ENCODE peak calls at places on chromosomes 6 and 20, in ten cellular contexts. P, Y, V, R, C, A, T, S, G and W are unnamed samples.

GRCh38 chr6:33197431-33198048 is 2.9 kb downstream of the RXRB start:
- DNase-seq in C (peak), T (peak), P (no peak), G (peak), Y (no peak), V (peak), S (peak), A (peak), R (peak), W (no peak)

GRCh38 chr6:52611833-52612232 is 35.0 kb upstream of the TRAM2 start:
- DNase-seq in G (no peak), P (no peak), C (no peak), R (no peak), S (no peak), V (no peak), Y (no peak), T (no peak), A (no peak), W (no peak)

GRCh38 chr20:34045930-34046329 is 52.2 kb downstream of the RALY start:
- DNase-seq in V (no peak), Y (no peak), R (no peak), G (no peak), T (no peak), A (no peak), C (no peak), S (no peak), P (no peak), W (no peak)

GRCh38 chr6:79167931-79168694 is 66.4 kb downstream of the HMGN3 start:
- DNase-seq in C (no peak), T (no peak), V (no peak), A (no peak), G (no peak), P (no peak), Y (no peak), S (no peak), R (no peak), W (no peak)

GRCh38 chr6:124260337-124260736 is 456.7 kb downstream of the NKAIN2 start:
- DNase-seq in G (no peak), T (no peak), Y (no peak), V (no peak), P (no peak), R (no peak), C (no peak), A (no peak), S (no peak), W (no peak)

GRCh38 chr20:37727247-37727956 is 33.6 kb downstream of the CTNNBL1 start:
- DNase-seq in G (no peak), T (no peak), C (no peak), P (no peak), A (no peak), V (no peak), R (no peak), S (no peak), Y (no peak), W (no peak)

GRCh38 chr6:105537981-105538578 is 135.2 kb upstream of the PREP start:
- DNase-seq in T (no peak), S (no peak), C (no peak), G (no peak), A (no peak), V (no peak), P (no peak), Y (no peak), R (no peak), W (no peak)

GRCh38 chr20:33465536-33466302 is 22.2 kb upstream of the SNTA1 start:
- DNase-seq in V (no peak), S (no peak), R (no peak), C (no peak), T (no peak), G (no peak), A (no peak), Y (no peak), P (no peak), W (no peak)

GRCh38 chr6:46584586-46584985 is 68.0 kb downstream of the CYP39A1 start:
- DNase-seq in T (no peak), S (no peak), G (no peak), R (no peak), C (no peak), P (no peak), A (no peak), V (no peak), Y (no peak), W (no peak)

GRCh38 chr20:12808006-12808567 is 200.7 kb upstream of the SPTLC3 start:
- DNase-seq in R (no peak), Y (no peak), C (no peak), V (no peak), S (no peak), A (no peak), G (no peak), T (no peak), P (no peak), W (no peak)

GRCh38 chr6:164370773-164371172 is 938.6 kb downstream of the C6orf118 start:
- DNase-seq in S (no peak), A (no peak), G (no peak), P (no peak), T (no peak), Y (no peak), C (no peak), V (no peak), R (no peak), W (no peak)

GRCh38 chr6:108193120-108193519 is 27.3 kb downstream of the NR2E1 start:
- DNase-seq in P (no peak), G (no peak), Y (no peak), T (no peak), R (no peak), S (no peak), V (no peak), A (no peak), C (no peak), W (no peak)

GRCh38 chr6:44662461-44663121 is 275.1 kb downstream of the CDC5L start:
- DNase-seq in A (no peak), T (peak), C (no peak), R (no peak), P (no peak), G (no peak), Y (no peak), V (no peak), S (no peak), W (no peak)

GRCh38 chr6:25462235-25462897 is 183.2 kb downstream of the CARMIL1 start:
- DNase-seq in A (no peak), S (no peak), P (no peak), G (no peak), R (no peak), Y (no peak), V (no peak), C (no peak), T (no peak), W (no peak)

GRCh38 chr6:9140181-9140580 is 704.8 kb upstream of the SLC35B3 start:
- DNase-seq in A (no peak), P (no peak), T (peak), R (no peak), S (no peak), G (peak), C (peak), V (no peak), Y (no peak), W (no peak)

GRCh38 chr20:59403261-59403961 is 103.0 kb downstream of the EDN3 start:
- DNase-seq in Y (no peak), A (peak), C (peak), V (no peak), G (peak), P (no peak), S (peak), R (peak), T (peak), W (peak)

DNA sequence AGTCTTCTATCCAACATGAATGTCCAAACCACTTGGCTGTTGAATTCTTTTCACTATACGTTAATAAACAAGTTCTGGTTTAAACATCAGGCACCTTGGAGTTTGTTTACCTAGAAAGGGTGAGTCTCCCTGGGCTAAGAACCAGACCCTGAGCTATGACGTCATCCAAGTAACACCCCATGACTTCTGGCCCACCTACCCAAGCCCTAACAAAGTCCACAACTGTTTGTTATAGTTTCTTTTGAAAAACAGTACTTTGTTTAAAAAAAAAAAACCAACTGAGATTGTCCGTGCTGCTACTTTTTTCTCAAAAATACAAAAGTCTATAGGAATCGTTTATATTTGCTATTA is 146.9 kb upstream of the BEND6 start:
- DNase-seq in Y (no peak), V (no peak), T (no peak), P (no peak), G (no peak), S (no peak), C (no peak), A (no peak), R (no peak), W (no peak)
- H3K4me3 ChIP-seq in Y (no peak), V (no peak), T (no peak), P (no peak), G (no peak), S (no peak), C (no peak), A (no peak), R (no peak), W (no peak)

GRCh38 chr6:6913346-6913745 is 194.4 kb upstream of the RREB1 start:
- DNase-seq in Y (no peak), C (no peak), V (no peak), R (no peak), G (no peak), P (no peak), S (no peak), T (no peak), A (no peak), W (no peak)

GRCh38 chr6:6912841-6913240 is 194.9 kb upstream of the RREB1 start:
- DNase-seq in R (no peak), G (no peak), T (no peak), S (no peak), V (no peak), P (no peak), Y (no peak), A (no peak), C (no peak), W (no peak)

GRCh38 chr6:6915813-6916547 is 191.8 kb upstream of the RREB1 start:
- DNase-seq in V (no peak), P (no peak), S (no peak), G (peak), A (no peak), T (peak), C (no peak), Y (no peak), R (no peak), W (no peak)

GRCh38 chr6:6916598-6916997 is 191.2 kb upstream of the RREB1 start:
- DNase-seq in A (no peak), T (no peak), S (no peak), C (no peak), V (no peak), Y (no peak), P (no peak), G (no peak), R (no peak), W (no peak)

DNA sequence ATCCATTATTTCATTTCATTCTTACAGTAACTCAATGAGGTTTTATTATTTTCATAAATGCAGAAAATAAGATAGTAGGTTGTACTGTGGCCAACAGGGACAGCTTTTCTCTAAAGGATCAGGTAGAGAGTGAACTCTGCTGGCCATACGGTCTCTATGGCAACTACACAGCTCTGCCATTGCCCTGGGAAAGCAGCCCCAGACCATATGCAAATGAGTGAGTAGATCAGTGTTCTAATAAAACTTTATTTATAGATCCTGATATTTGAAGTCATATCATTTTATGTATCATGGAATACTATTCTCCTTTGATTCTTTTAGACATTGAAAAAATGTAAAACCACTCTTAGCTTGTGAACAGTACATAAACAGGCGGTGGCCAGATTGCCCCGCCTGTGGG is 192.5 kb upstream of the RREB1 start:
- DNase-seq in Y (no peak), S (no peak), T (no peak), C (no peak), A (peak), P (no peak), V (no peak), G (no peak), R (no peak), W (no peak)
- H3K4me3 ChIP-seq in Y (peak), S (no peak), T (peak), C (no peak), A (no peak), P (no peak), V (no peak), G (no peak), R (no peak), W (no peak)

GRCh38 chr6:31179896-31180295 is 9.4 kb upstream of the POU5F1 start:
- DNase-seq in R (no peak), T (no peak), S (no peak), P (no peak), G (no peak), C (no peak), A (no peak), V (no peak), Y (no peak), W (no peak)
- H3K4me3 ChIP-seq in R (peak), T (peak), S (no peak), P (no peak), G (no peak), C (no peak), A (peak), V (no peak), Y (no peak), W (peak)

GRCh38 chr20:23147964-23148720 is 62.0 kb upstream of the CD93 start:
- DNase-seq in R (no peak), A (no peak), S (no peak), T (peak), C (no peak), P (no peak), V (peak), Y (no peak), G (no peak), W (no peak)
- H3K4me3 ChIP-seq in R (no peak), A (no peak), S (no peak), T (no peak), C (no peak), P (no peak), V (no peak), Y (no peak), G (no peak), W (no peak)

GRCh38 chr20:1225263-1225728 is 548 bp upstream of the RAD21L1 start:
- DNase-seq in P (no peak), T (no peak), Y (no peak), V (no peak), S (no peak), A (no peak), C (no peak), G (no peak), R (no peak), W (no peak)
- H3K4me3 ChIP-seq in P (no peak), T (peak), Y (peak), V (no peak), S (no peak), A (peak), C (no peak), G (no peak), R (no peak), W (peak)

DNA sequence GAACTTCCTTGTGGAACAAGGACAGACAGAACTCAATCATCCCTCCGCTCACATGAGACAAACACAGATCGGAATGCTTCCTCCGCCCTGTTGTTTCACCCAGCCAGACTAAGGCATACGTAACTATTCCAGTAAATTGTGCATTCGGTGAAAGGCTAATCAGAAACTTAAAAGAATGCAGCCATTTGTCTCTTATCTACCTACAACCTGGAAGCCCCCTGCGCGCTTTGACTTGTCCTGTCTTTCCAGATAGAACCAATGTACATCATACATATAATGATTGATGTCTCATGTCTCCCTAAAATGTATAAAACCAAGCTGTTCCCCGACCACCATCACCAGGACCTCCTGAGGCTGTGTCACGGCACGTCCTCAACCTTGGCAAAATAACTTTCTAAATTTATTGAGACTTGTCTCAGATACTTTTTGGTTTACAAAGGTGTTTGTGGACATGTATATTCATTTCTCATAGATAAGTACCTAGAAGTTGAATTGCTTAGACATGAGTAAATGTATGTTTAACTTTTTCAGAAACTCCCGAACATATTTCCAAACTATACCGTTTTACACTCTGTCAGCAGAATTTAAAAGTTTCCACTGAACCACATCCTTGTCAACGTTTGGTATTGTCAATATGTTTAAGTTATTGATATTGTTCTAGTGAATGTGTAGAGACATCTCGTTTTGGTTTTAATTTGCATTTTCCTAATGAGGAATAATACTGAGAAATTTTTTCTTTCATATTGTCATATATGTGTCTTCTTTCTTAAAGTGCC is 197.6 kb upstream of the THBS2 start:
- DNase-seq in G (no peak), S (no peak), Y (no peak), T (no peak), R (no peak), A (no peak), C (no peak), P (no peak), V (no peak), W (no peak)
- H3K4me3 ChIP-seq in G (no peak), S (no peak), Y (peak), T (peak), R (no peak), A (no peak), C (no peak), P (no peak), V (no peak), W (no peak)

GRCh38 chr20:3798405-3798768 is 2.3 kb downstream of the CDC25B start:
- DNase-seq in V (no peak), C (no peak), S (no peak), T (no peak), R (no peak), G (no peak), P (no peak), Y (no peak), A (no peak), W (no peak)
- H3K4me3 ChIP-seq in V (no peak), C (no peak), S (no peak), T (peak), R (peak), G (no peak), P (no peak), Y (peak), A (peak), W (peak)